ENCODE peak calls at places on chromosomes 3 and 15, in four cellular contexts. R is heart right ventricle, N is mesendoderm, T is breast epithelium. S is an unnamed sample. For H3K4me1, the result is how much of the 10 kb centered on the place peaks cover.

GRCh38 chr3:152389316-152389934 is 120.7 kb downstream of the MBNL1 start:
- DNase-seq in T (no peak), N (no peak), R (no peak), S (no peak)

GRCh38 chr15:37891754-37892368 is 42.6 kb upstream of the TMCO5A start:
- DNase-seq in R (no peak), N (peak), T (no peak), S (no peak)

GRCh38 chr3:159821148-159821547 is 167.5 kb upstream of the IL12A start:
- DNase-seq in R (no peak), T (no peak), N (no peak), S (no peak)

GRCh38 chr15:42085236-42085605 is 9.1 kb downstream of the PLA2G4D start:
- DNase-seq in R (no peak), T (peak), N (no peak), S (no peak)

GRCh38 chr3:146078031-146078430 is 83.0 kb downstream of the PLOD2 start:
- DNase-seq in R (no peak), T (no peak), N (no peak), S (no peak)

GRCh38 chr3:146817705-146818104 is 212.6 kb upstream of the PLSCR5 start:
- DNase-seq in T (no peak), R (no peak), N (peak), S (no peak)

GRCh38 chr15:51334011-51334426 is 4.4 kb downstream of the CYP19A1 start:
- DNase-seq in N (no peak), T (no peak), R (no peak), S (no peak)

GRCh38 chr15:28944696-28945300 is 59.0 kb downstream of the APBA2 start:
- DNase-seq in T (no peak), N (no peak), R (no peak), S (no peak)

GRCh38 chr3:129624347-129625070 is 18.0 kb upstream of the PLXND1 start:
- DNase-seq in T (no peak), N (no peak), R (peak), S (no peak)

GRCh38 chr3:141307351-141308059 is 60.8 kb upstream of the ZBTB38 start:
- DNase-seq in N (no peak), T (no peak), R (no peak), S (no peak)

GRCh38 chr3:126083511-126083912 is 412 bp downstream of the SLC41A3 start:
- DNase-seq in N (peak), R (no peak), T (no peak), S (no peak)

DNA sequence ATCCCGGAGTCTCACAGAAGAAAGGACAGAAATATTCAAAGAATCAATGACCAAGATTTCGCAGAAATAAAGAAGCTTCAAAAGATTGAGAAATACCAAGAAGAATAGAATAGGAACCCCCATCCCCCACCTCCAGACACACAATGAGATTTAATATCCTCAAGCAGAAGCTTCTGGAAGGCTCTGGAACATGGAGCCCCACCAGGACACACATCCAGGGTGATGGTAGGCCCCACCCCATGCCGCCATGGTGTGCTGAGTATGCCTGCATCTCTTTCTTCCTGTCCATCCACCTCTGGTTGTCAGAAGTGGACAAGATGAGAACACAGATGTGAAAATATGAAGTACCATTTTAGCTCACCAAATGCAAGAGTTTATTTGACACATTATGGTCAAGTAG is 19.3 kb downstream of the PRR23E start:
- DNase-seq in R (no peak), T (no peak), N (no peak), S (no peak)
- H3K4me1 ChIP-seq in R (under half), T (under half), N (under half), S (under half)

GRCh38 chr3:45579251-45579650 is 15.3 kb upstream of the LIMD1 start:
- DNase-seq in R (no peak), T (no peak), N (no peak), S (no peak)

GRCh38 chr3:45582407-45582806 is 12.1 kb upstream of the LIMD1 start:
- DNase-seq in R (no peak), N (no peak), T (no peak), S (no peak)

GRCh38 chr3:45580142-45580541 is 14.4 kb upstream of the LIMD1 start:
- DNase-seq in R (no peak), N (no peak), T (no peak), S (no peak)

GRCh38 chr3:45583021-45583851 is 11.3 kb upstream of the LIMD1 start:
- DNase-seq in N (no peak), T (no peak), R (peak), S (no peak)
- H3K27ac ChIP-seq in N (no peak), T (no peak), R (peak), S (peak)

DNA sequence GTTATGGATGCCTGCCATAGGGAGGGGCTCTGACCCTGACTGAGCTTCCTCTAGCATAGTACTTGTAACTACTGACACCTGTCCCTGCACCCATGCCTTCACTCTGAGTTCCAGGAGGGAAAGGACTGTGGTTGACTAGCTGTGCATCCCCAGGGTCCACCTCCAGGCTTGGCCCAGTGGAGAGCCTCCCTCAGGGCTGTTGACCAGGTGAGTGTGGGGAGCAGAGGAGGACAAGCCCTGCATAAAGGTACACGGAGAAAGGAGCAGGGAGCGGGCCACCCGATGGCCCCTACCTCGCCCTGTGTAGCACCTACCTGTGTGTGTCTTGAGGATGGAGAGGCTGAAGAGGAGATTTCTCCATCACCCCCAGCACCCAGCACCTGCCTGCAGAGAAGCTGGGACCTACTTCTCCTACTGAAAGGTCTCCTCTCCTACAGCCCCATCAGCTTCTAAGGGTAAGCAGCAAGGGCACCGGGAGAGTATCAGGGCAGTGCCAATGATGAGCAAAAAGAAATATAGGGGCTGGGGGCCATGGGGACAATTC is 6.7 kb upstream of the LTF start:
- DNase-seq in R (no peak), T (no peak), N (no peak), S (no peak)
- H3K4me1 ChIP-seq in R (under half), T (under half), N (under half), S (under half)

GRCh38 chr15:63277893-63278505 is 594 bp downstream of the APH1B start:
- DNase-seq in T (no peak), R (no peak), N (peak), S (no peak)
- H3K27ac ChIP-seq in T (peak), R (peak), N (no peak), S (peak)

GRCh38 chr3:171431550-171431949 is 28.7 kb downstream of the TNIK start:
- DNase-seq in R (no peak), T (no peak), N (no peak), S (no peak)
- H3K4me1 ChIP-seq in R (under half), T (under half), N (under half), S (under half)

GRCh38 chr15:71435552-71435951 is 320.3 kb downstream of the THSD4 start:
- DNase-seq in T (no peak), N (peak), R (no peak), S (no peak)
- H3K27ac ChIP-seq in T (no peak), N (no peak), R (no peak), S (peak)

GRCh38 chr15:74781673-74782595 is at the start of gene CSK:
- DNase-seq in N (peak), R (peak), T (no peak), S (no peak)
- H3K4me1 ChIP-seq in N (under half), R (half or more), T (under half), S (half or more)

DNA sequence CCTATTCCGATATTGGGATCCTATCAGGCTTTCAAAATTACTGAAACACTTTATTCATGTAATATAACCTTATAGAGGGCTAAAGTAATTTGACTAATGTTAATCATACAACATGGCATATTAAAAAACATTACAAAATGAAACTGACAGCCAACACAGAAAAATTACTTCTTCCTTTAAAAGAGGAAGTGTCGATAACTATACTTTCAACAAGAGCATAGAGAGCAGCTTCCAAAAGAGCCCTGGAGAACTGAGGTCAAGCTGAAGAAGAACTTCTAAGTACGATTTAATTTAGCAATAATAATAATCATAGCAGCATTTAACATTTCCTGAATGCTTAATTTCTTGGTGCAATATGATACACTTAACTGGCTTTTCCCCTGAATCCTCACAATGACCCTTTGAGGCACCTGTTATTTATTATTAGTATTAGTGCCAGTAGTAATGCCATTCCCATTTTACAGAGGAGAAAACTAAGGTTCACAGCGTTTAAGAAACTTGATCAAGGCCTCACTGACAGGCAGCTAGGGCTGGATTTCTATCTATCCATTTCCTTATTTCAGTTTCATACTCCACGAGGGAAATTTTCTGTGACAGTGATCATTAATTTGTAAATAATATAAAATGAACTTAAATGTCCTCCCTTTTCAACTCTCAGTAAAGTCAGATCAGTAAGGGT is 181.6 kb downstream of the CFAP20DC start:
- DNase-seq in T (no peak), R (no peak), N (no peak), S (no peak)
- H3K27ac ChIP-seq in T (no peak), R (no peak), N (no peak), S (no peak)

S was measured in thoracic aorta.